ENCODE peak calls at places on chromosomes 4 and X, in eight cellular contexts. A is ovary, I is Panc1, O is nephron progenitor cell, N is WTC11, U is HL-60, P is astrocyte of the spinal cord, R is cardiac muscle cell. Z is an unnamed sample.

GRCh38 chr4:177696438-177696966 is 254.3 kb upstream of the AGA start:
- DNase-seq in N (peak; percentile 21), I (no peak), R (no peak), P (no peak), O (no peak), U (no peak), A (no peak), Z (no peak)

GRCh38 chrX:132559101-132559500 is 70.3 kb upstream of the MBNL3 start:
- DNase-seq in I (no peak), A (no peak), N (no peak), U (no peak), R (no peak), O (no peak), P (no peak), Z (no peak)

GRCh38 chr4:165879581-165879980 is 6.5 kb downstream of the TLL1 start:
- DNase-seq in O (no peak), P (no peak), N (no peak), U (no peak), R (peak; percentile 3), I (no peak), A (no peak), Z (no peak)

GRCh38 chr4:39348371-39349265 is 17.5 kb downstream of the RFC1 start:
- DNase-seq in O (no peak), I (no peak), U (no peak), P (peak; percentile 16), N (no peak), A (no peak), R (no peak), Z (peak; percentile 48)

GRCh38 chrX:94545722-94546121 is 871.7 kb downstream of the FAM133A start:
- DNase-seq in I (no peak), R (no peak), P (no peak), A (no peak), U (no peak), O (no peak), N (no peak), Z (no peak)

GRCh38 chrX:19638968-19639539 is 123.7 kb upstream of the MAP3K15 start:
- DNase-seq in N (no peak), A (no peak), U (no peak), I (no peak), O (no peak), P (no peak), R (no peak), Z (no peak)

GRCh38 chr4:105343523-105343931 is 130.3 kb downstream of the PPA2 start:
- DNase-seq in O (no peak), U (no peak), A (no peak), N (no peak), I (no peak), R (peak; percentile 39), P (peak; percentile 12), Z (no peak)

GRCh38 chr4:187632260-187633010 is 363.1 kb upstream of the ZFP42 start:
- DNase-seq in U (no peak), N (no peak), P (peak; percentile 1), R (no peak), O (no peak), A (no peak), I (no peak), Z (no peak)

GRCh38 chr4:70734168-70734954 is 12.6 kb downstream of the RUFY3 start:
- DNase-seq in P (peak; percentile 54), N (no peak), U (no peak), O (no peak), A (no peak), R (peak; percentile 69), I (no peak), Z (peak; percentile 59)

GRCh38 chrX:30992381-30992904 is 79.4 kb downstream of the FTHL17 start:
- DNase-seq in I (no peak), A (no peak), P (peak; percentile 2), R (peak; percentile 2), U (no peak), O (no peak), N (no peak), Z (no peak)

GRCh38 chr4:109989044-109989443 is 76.4 kb downstream of the EGF start:
- DNase-seq in P (no peak), A (no peak), U (no peak), R (peak; percentile 36), O (no peak), I (no peak), N (no peak), Z (no peak)

GRCh38 chrX:13194291-13195103 is 125.4 kb downstream of the ATXN3L start:
- DNase-seq in I (no peak), U (no peak), R (no peak), A (no peak), P (no peak), O (no peak), N (no peak), Z (no peak)

GRCh38 chr4:137116144-137116543 is 416.1 kb downstream of the PCDH18 start:
- DNase-seq in N (no peak), I (no peak), R (no peak), U (no peak), O (no peak), A (no peak), P (peak; percentile 3), Z (no peak)

GRCh38 chr4:110454456-110454855 is 21.5 kb upstream of the ENPEP start:
- DNase-seq in O (no peak), U (no peak), N (no peak), I (no peak), R (no peak), P (no peak), A (no peak), Z (no peak)

GRCh38 chr4:6855692-6856297 is 53.8 kb upstream of the TBC1D14 start:
- DNase-seq in R (peak; percentile 66), P (peak; percentile 73), N (no peak), A (no peak), O (no peak), U (no peak), I (no peak), Z (peak; percentile 64)

GRCh38 chr4:140153419-140153743 is 603 bp downstream of the MAML3 start:
- DNase-seq in U (peak; percentile 11), N (no peak), R (no peak), A (no peak), I (no peak), O (no peak), P (no peak), Z (no peak)

GRCh38 chr4:168480991-168481588 is 798 bp upstream of the DDX60L start:
- DNase-seq in R (peak; percentile 75), P (peak; percentile 83), I (peak; percentile 79), O (no peak), N (no peak), U (peak; percentile 52), A (no peak), Z (peak; percentile 68)

GRCh38 chr4:146333187-146333894 is 119.0 kb downstream of the REELD1 start:
- DNase-seq in R (peak; percentile 62), U (no peak), A (no peak), I (no peak), P (peak; percentile 93), O (no peak), N (no peak), Z (peak; percentile 27)

GRCh38 chr4:46931981-46932380 is 22.9 kb upstream of the COX7B2 start:
- DNase-seq in O (peak; percentile 46), R (peak; percentile 58), P (peak; percentile 62), N (peak; percentile 49), U (peak; percentile 8), A (no peak), I (no peak), Z (peak; percentile 43)

GRCh38 chr4:118727360-118727759 is 42.2 kb downstream of the METTL14 start:
- DNase-seq in R (no peak), A (no peak), N (no peak), P (no peak), U (no peak), I (no peak), O (no peak), Z (no peak)

GRCh38 chr4:139454646-139455045 is 725 bp downstream of the RAB33B start:
- DNase-seq in I (no peak), P (peak; percentile 13), U (no peak), N (no peak), R (no peak), O (no peak), A (no peak), Z (no peak)

GRCh38 chrX:38233891-38234807 is 13.5 kb upstream of the SRPX start:
- DNase-seq in U (no peak), O (no peak), I (no peak), N (no peak), A (no peak), R (peak; percentile 95), P (peak; percentile 77), Z (no peak)

DNA sequence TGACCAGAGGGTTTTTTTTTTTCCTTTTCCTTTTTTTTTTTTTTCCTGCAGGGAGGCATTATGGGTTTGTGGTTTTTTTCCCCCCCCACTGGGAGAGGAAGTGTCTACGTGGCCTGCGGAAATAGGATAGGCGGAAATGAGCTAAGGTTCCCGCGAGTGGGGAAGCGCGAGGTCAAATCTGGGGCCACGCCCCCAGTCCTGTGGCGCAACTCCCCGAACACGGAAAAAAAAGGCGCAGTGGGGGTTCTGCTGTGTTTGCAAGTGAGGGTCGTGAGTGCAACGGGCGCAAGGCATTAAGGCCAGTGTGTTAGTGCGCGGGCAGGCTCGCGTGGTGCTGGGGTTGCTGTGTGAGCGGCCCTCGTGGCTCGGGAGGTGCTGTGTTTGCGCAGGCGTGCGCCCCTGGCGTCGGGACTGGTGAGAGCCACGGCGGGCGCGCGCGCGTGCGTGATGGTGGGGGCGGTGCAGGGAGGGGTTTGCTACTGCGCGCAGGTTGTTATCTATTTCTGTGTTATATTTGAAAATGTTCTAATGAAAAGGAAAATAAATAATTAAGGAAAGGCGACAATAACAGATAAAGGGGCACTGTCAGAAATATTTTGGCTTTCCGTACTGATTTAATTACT is 685 bp upstream of the MORF4L2 start:
- DNase-seq in U (no peak), I (no peak), O (peak; percentile 84), N (peak; percentile 60), R (peak; percentile 88), A (peak; percentile 92), P (no peak), Z (peak; percentile 88)
- TF ChIP-seq CTCF in U (no peak), I (peak; percentile 23), O (no peak), N (no peak), R (peak; percentile 49), A (peak; percentile 72), P (peak; percentile 28), Z (no peak)

GRCh38 chr4:51842554-51843308 is at the start of gene DCUN1D4:
- DNase-seq in R (peak; percentile 100), U (peak; percentile 94), I (peak; percentile 88), N (peak; percentile 100), A (peak; percentile 100), O (peak; percentile 100), P (peak; percentile 100), Z (peak; percentile 99)
- TF ChIP-seq CTCF in R (peak; percentile 43), U (no peak), I (no peak), N (no peak), A (peak; percentile 34), O (no peak), P (peak; percentile 39), Z (no peak)

GRCh38 chrX:143340190-143340589 is 177.1 kb downstream of the SPANXN3 start:
- DNase-seq in N (no peak), A (no peak), I (no peak), O (no peak), U (no peak), R (no peak), P (no peak), Z (no peak)
- TF ChIP-seq CTCF in N (no peak), A (no peak), I (no peak), O (no peak), U (no peak), R (no peak), P (no peak), Z (no peak)

DNA sequence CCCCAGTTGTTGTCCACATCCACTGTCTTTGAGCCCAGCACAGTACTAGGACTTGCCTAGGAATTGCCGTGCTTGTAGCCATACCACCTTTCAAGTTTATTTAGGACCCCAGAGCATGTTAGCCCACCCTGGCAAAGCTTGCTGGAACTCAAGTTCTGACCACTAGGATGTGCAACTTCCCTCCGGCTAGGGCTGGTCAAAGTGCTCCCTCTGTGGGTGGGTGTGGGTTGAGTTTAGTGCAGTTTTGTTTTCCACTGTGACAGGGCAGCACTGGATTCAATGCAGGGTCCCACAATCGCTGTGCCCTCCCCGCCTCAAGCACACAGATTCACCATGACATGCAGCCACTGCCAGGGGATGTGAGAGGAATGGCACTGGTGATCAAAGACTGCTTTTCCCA is 96.0 kb downstream of the RASGEF1B start:
- DNase-seq in I (no peak), O (no peak), R (no peak), U (no peak), P (no peak), N (peak; percentile 60), A (no peak), Z (no peak)
- TF ChIP-seq CTCF in I (no peak), O (no peak), R (no peak), U (no peak), P (peak; percentile 5), N (peak; percentile 11), A (no peak), Z (no peak)